ENCODE peak calls at places on chromosome X, in four cellular contexts. S, P, N and A are unnamed samples.

GRCh38 chrX:16839852-16840460 is 30.2 kb downstream of the RBBP7 start:
- DNase-seq in S (no peak), P (no peak), N (no peak), A (peak; percentile 87)

GRCh38 chrX:153635788-153636668 is 11.0 kb upstream of the DUSP9 start:
- DNase-seq in S (peak; percentile 30), N (peak; percentile 77), P (peak; percentile 93), A (no peak)

GRCh38 chrX:2484721-2485459 is 15.9 kb downstream of the DHRSX start:
- DNase-seq in S (no peak), P (peak; percentile 91), N (peak; percentile 56), A (peak; percentile 71)

GRCh38 chrX:117376460-117376859 is 740.1 kb downstream of the KLHL13 start:
- DNase-seq in P (no peak), S (no peak), N (no peak), A (no peak)

GRCh38 chrX:103343105-103343504 is 13.1 kb downstream of the TCEAL7 start:
- DNase-seq in N (peak; percentile 52), S (peak; percentile 64), P (peak; percentile 82), A (peak; percentile 20)

GRCh38 chrX:153719238-153719637 is 4.9 kb downstream of the BCAP31 start:
- DNase-seq in P (no peak), S (no peak), N (no peak), A (no peak)

GRCh38 chrX:17977696-17978095 is 116.6 kb upstream of the RAI2 start:
- DNase-seq in P (no peak), S (no peak), N (no peak), A (no peak)

GRCh38 chrX:68440940-68441339 is 7.6 kb upstream of the OPHN1 start:
- DNase-seq in S (peak; percentile 85), P (no peak), N (no peak), A (peak; percentile 63)

GRCh38 chrX:150692837-150693781 is at the start of gene MTMR1:
- DNase-seq in P (peak; percentile 88), S (peak; percentile 6), N (peak; percentile 29), A (no peak)

GRCh38 chrX:11970935-11971334 is 167.3 kb upstream of the FRMPD4 start:
- DNase-seq in S (no peak), N (no peak), P (peak; percentile 41), A (peak; percentile 34)

GRCh38 chrX:115449742-115450141 is 111.2 kb upstream of the PLS3 start:
- DNase-seq in P (no peak), S (peak; percentile 85), N (no peak), A (peak; percentile 66)

GRCh38 chrX:40086569-40087335 is 11.0 kb downstream of the BCOR start:
- DNase-seq in S (no peak), P (no peak), N (no peak), A (peak; percentile 79)

GRCh38 chrX:25020391-25021131 is 4.8 kb upstream of the ARX start:
- DNase-seq in N (peak; percentile 68), S (no peak), P (no peak), A (no peak)

GRCh38 chrX:150200820-150201287 is 162.3 kb upstream of the MAMLD1 start:
- DNase-seq in P (peak; percentile 94), S (peak; percentile 73), N (no peak), A (peak; percentile 98)

GRCh38 chrX:71617742-71618141 is 569 bp downstream of the CXCR3 start:
- DNase-seq in N (no peak), S (no peak), P (peak; percentile 63), A (no peak)

GRCh38 chrX:153469811-153470410 is 465 bp downstream of the HAUS7 start:
- DNase-seq in N (peak; percentile 17), S (peak; percentile 32), P (peak; percentile 94), A (no peak)

GRCh38 chrX:54808109-54808604 is 612 bp downstream of the MAGED2 start:
- DNase-seq in P (peak; percentile 82), S (peak; percentile 58), N (peak; percentile 79), A (no peak)

GRCh38 chrX:20263474-20263873 is 3.2 kb downstream of the RPS6KA3 start:
- DNase-seq in S (peak; percentile 25), N (no peak), P (peak; percentile 35), A (peak; percentile 47)

GRCh38 chrX:101136235-101136634 is 38.2 kb downstream of the CENPI start:
- DNase-seq in S (no peak), N (no peak), P (peak; percentile 35), A (peak; percentile 26)

GRCh38 chrX:111282141-111282540 is 11.9 kb upstream of the CAPN6 start:
- DNase-seq in N (no peak), P (no peak), S (no peak), A (no peak)

GRCh38 chrX:1491851-1492349 is 39.2 kb upstream of the ASMTL start:
- DNase-seq in N (peak; percentile 94), S (no peak), P (no peak), A (no peak)

GRCh38 chrX:11193035-11193469 is 81.9 kb downstream of the HCCS start:
- DNase-seq in S (peak; percentile 65), P (no peak), N (no peak), A (peak; percentile 5)

GRCh38 chrX:119234931-119235555 is 1.0 kb upstream of the PGRMC1 start:
- DNase-seq in P (no peak), S (no peak), N (peak; percentile 61), A (no peak)

GRCh38 chrX:31603411-31604120 is 531.7 kb upstream of the FTHL17 start:
- DNase-seq in N (no peak), P (no peak), S (peak; percentile 19), A (peak; percentile 59)

GRCh38 chrX:107228486-107228819 is 22.0 kb downstream of the DNAAF6 start:
- DNase-seq in N (no peak), S (no peak), P (no peak), A (no peak)

GRCh38 chrX:19799319-19800182 is 87.8 kb downstream of the SH3KBP1 start:
- DNase-seq in P (no peak), S (peak; percentile 55), N (no peak), A (peak; percentile 69)

GRCh38 chrX:22378296-22378695 is 105.6 kb downstream of the CBLL2 start:
- DNase-seq in N (no peak), S (no peak), P (peak; percentile 13), A (peak; percentile 35)

GRCh38 chrX:22373766-22374165 is 101.1 kb downstream of the CBLL2 start:
- DNase-seq in N (no peak), P (no peak), S (peak; percentile 34), A (no peak)

GRCh38 chrX:22373094-22373493 is 100.4 kb downstream of the CBLL2 start:
- DNase-seq in N (no peak), S (no peak), P (no peak), A (no peak)

DNA sequence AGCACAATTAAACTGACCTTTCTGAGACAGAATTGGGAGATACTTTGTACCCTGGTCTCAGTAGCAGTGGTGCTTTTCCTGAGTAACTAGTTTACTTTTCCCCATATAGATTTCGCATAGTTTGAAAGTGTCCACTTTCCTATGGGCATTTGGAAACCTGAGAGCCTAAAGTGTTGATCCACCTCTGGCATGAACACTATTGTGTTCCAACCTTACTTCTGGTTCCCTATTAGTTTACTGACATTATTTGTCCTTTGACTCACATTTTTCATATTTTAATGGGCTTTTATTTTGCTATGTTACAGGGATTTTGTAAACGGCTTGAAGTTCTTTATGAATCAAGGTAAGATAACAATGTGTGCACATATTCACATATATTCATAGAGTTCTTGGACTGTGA is 103.7 kb downstream of the CBLL2 start:
- DNase-seq in S (no peak), N (no peak), P (no peak), A (no peak)
- TF ChIP-seq CTCF in S (no peak), N (no peak), P (no peak), A (no peak)

DNA sequence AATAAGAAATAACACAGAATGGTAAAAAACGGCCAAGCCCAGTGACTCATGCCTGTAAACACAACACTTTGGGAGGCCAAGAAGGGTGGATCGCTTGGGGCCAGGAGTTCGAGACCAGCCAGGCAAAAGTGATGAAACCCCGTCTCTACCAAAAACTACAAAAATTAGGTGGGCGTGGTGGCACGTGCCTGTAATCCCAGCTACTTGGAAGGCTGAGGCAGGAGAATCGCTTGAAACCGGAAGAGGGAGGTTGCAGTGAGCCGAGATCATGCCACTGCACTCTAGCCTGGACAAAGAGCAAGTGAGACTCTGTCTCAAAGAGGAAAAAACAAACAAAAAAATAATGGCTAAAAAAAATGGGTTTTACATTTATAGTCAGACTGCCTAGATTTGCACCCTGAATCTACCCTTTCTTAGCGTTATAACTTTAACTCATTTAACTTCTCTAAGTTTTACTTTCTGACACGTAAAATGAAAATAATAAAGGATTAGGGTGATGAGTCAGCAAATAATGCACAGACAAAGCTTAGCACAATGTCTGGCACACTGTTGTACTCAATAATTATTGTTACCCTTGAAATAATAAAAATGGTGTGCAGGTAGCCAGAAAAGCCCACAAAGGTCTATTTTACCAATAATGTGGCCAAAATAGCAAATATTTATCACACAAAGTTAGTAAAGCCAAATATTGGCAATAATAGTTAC is 55.0 kb downstream of the ATP11C start:
- DNase-seq in P (no peak), N (no peak), S (no peak), A (peak; percentile 61)
- H4K20me1 ChIP-seq in P (no peaks in the 10 kb centered on the region), N (peaks cover 2% of the 10 kb centered on the region), S (no peaks in the 10 kb centered on the region), A (no peaks in the 10 kb centered on the region)

DNA sequence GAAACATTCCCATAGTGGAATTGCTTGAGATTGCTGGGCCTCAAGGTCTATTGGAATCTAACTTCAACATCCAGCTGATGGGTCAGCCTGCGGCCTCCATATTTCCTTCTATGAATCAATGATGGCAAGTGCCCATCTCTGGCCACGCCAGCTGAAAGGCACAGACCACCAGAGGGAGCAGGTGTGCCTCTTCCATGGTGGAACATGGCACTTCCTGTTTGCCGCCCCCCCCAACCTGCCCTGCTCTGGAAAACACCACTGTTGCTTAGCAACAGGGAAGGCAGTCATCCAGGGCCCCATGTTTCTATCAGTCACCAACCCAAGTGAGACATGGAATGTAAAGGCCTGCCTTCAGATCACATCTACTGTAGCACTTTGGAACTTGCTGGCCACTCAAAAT is 11.6 kb downstream of the PAGE4 start:
- DNase-seq in P (no peak), S (peak; percentile 46), N (peak; percentile 86), A (peak; percentile 22)
- TF ChIP-seq CTCF in P (peak; percentile 47), S (peak; percentile 21), N (peak; percentile 73), A (peak; percentile 5)

DNA sequence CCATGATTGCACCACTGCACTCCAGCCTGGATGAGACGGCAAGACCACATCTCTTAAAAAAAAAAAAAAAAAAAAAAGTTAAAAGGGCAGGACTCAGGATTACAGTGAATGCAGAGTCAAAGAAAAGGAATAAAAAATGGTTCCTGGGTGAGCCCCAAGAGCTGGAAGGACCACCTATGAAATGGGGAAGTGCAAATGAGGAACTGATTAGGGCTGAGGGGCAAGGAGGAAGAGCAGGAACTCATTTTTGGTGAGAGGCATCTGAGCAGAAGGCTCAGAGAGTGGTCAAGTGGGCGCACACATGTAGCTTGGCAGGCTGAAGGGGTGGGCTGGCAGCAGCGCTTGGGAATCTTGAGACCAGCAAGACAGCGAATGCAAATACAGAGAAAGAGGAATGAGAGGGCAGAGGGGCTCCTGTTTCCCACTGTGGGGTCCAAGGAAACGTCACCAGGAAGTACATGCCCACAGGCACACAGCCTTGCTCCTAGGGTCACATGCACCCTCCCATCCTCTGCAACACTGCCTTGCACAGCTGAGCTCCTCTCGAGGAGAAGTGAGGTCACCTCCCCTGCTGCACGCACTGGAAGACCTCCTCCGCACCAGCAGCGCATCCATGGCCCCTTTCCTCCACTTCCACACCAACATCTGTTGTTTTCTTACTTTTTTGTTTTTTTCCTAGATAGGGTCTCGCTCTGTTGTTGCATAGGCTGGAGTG is 49.7 kb downstream of the PRKX start:
- DNase-seq in N (no peak), S (no peak), P (no peak), A (no peak)
- H4K20me1 ChIP-seq in N (no peaks in the 10 kb centered on the region), S (no peaks in the 10 kb centered on the region), P (no peaks in the 10 kb centered on the region), A (no peaks in the 10 kb centered on the region)

GRCh38 chrX:128517691-128518090 is 465.5 kb upstream of the ACTRT1 start:
- DNase-seq in P (no peak), S (no peak), N (no peak), A (no peak)

GRCh38 chrX:128518508-128518907 is 466.3 kb upstream of the ACTRT1 start:
- DNase-seq in N (peak; percentile 51), P (peak; percentile 19), S (peak; percentile 33), A (no peak)
- TF ChIP-seq CTCF in N (peak; percentile 73), P (peak; percentile 23), S (peak; percentile 36), A (no peak)